ENCODE peak calls at places on chromosomes 4 and X, in seven cellular contexts. One of them, this sample, is unnamed.

GRCh38 chr4:189838821-189839497 is 101.7 kb upstream of the FRG1 start:
- DNase-seq in IMR-90: no peak
- DNase-seq in trophoblast cell: no peak
- DNase-seq in mesendoderm: no peak
- DNase-seq in mesenchymal stem cell: no peak
- DNase-seq in H9: no peak
- DNase-seq in neuronal stem cell: no peak
- DNase-seq in this sample: no peak

GRCh38 chr4:8198206-8198905 is 734 bp upstream of the SH3TC1 start:
- DNase-seq in IMR-90: no peak
- DNase-seq in trophoblast cell: peak
- DNase-seq in mesendoderm: no peak
- DNase-seq in mesenchymal stem cell: no peak
- DNase-seq in H9: no peak
- DNase-seq in neuronal stem cell: no peak
- DNase-seq in this sample: no peak

GRCh38 chr4:73801692-73802091 is 34.8 kb upstream of the CXCL6 start:
- DNase-seq in mesendoderm: no peak
- DNase-seq in mesenchymal stem cell: no peak
- DNase-seq in IMR-90: no peak
- DNase-seq in trophoblast cell: no peak
- DNase-seq in neuronal stem cell: no peak
- DNase-seq in H9: no peak
- DNase-seq in this sample: no peak

GRCh38 chr4:172042714-172043114 is 229.5 kb downstream of the GALNTL6 start:
- DNase-seq in trophoblast cell: peak
- DNase-seq in neuronal stem cell: no peak
- DNase-seq in mesenchymal stem cell: no peak
- DNase-seq in IMR-90: no peak
- DNase-seq in mesendoderm: no peak
- DNase-seq in H9: no peak
- DNase-seq in this sample: no peak

GRCh38 chr4:139245590-139245989 is 34.4 kb downstream of the MGARP start:
- DNase-seq in mesendoderm: no peak
- DNase-seq in IMR-90: peak
- DNase-seq in mesenchymal stem cell: no peak
- DNase-seq in neuronal stem cell: no peak
- DNase-seq in H9: no peak
- DNase-seq in trophoblast cell: peak
- DNase-seq in this sample: no peak

GRCh38 chr4:55545681-55546632 is 752 bp downstream of the CLOCK start:
- DNase-seq in mesendoderm: peak
- DNase-seq in trophoblast cell: peak
- DNase-seq in mesenchymal stem cell: peak
- DNase-seq in neuronal stem cell: peak
- DNase-seq in H9: peak
- DNase-seq in IMR-90: peak
- DNase-seq in this sample: peak

GRCh38 chrX:46710425-46710824 is 48.5 kb downstream of the SLC9A7 start:
- DNase-seq in neuronal stem cell: no peak
- DNase-seq in mesenchymal stem cell: peak
- DNase-seq in H9: no peak
- DNase-seq in mesendoderm: no peak
- DNase-seq in IMR-90: peak
- DNase-seq in trophoblast cell: peak
- DNase-seq in this sample: no peak

GRCh38 chrX:119687661-119688413 is 5.1 kb downstream of the SEPTIN6 start:
- DNase-seq in mesendoderm: no peak
- DNase-seq in trophoblast cell: no peak
- DNase-seq in neuronal stem cell: no peak
- DNase-seq in H9: no peak
- DNase-seq in IMR-90: no peak
- DNase-seq in mesenchymal stem cell: no peak
- DNase-seq in this sample: no peak

GRCh38 chrX:37746951-37747350 is 32.9 kb upstream of the CYBB start:
- DNase-seq in trophoblast cell: no peak
- DNase-seq in IMR-90: no peak
- DNase-seq in mesenchymal stem cell: no peak
- DNase-seq in H9: no peak
- DNase-seq in mesendoderm: no peak
- DNase-seq in neuronal stem cell: no peak
- DNase-seq in this sample: no peak

GRCh38 chrX:23765449-23765848 is 17.5 kb upstream of the SAT1 start:
- DNase-seq in IMR-90: peak
- DNase-seq in trophoblast cell: no peak
- DNase-seq in mesendoderm: no peak
- DNase-seq in neuronal stem cell: no peak
- DNase-seq in mesenchymal stem cell: no peak
- DNase-seq in H9: no peak
- DNase-seq in this sample: no peak

GRCh38 chrX:45697591-45697990 is 496.9 kb upstream of the DIPK2B start:
- DNase-seq in neuronal stem cell: no peak
- DNase-seq in mesenchymal stem cell: peak
- DNase-seq in trophoblast cell: no peak
- DNase-seq in mesendoderm: no peak
- DNase-seq in IMR-90: peak
- DNase-seq in H9: no peak
- DNase-seq in this sample: no peak

GRCh38 chr4:82688091-82688815 is 110.3 kb downstream of the SCD5 start:
- DNase-seq in trophoblast cell: no peak
- DNase-seq in mesenchymal stem cell: no peak
- DNase-seq in IMR-90: no peak
- DNase-seq in neuronal stem cell: no peak
- DNase-seq in mesendoderm: peak
- DNase-seq in H9: no peak
- DNase-seq in this sample: no peak

GRCh38 chr4:184450045-184450444 is 24.3 kb downstream of the IRF2 start:
- DNase-seq in IMR-90: peak
- DNase-seq in H9: no peak
- DNase-seq in mesendoderm: no peak
- DNase-seq in trophoblast cell: no peak
- DNase-seq in neuronal stem cell: no peak
- DNase-seq in mesenchymal stem cell: peak
- DNase-seq in this sample: no peak

GRCh38 chr4:86543560-86544312 is 50.4 kb upstream of the PTPN13 start:
- DNase-seq in mesenchymal stem cell: peak
- DNase-seq in IMR-90: no peak
- DNase-seq in mesendoderm: peak
- DNase-seq in trophoblast cell: no peak
- DNase-seq in H9: no peak
- DNase-seq in neuronal stem cell: peak
- DNase-seq in this sample: no peak

GRCh38 chrX:153793291-153793690 is 884 bp downstream of the IDH3G start:
- DNase-seq in trophoblast cell: peak
- DNase-seq in neuronal stem cell: no peak
- DNase-seq in mesendoderm: peak
- DNase-seq in IMR-90: no peak
- DNase-seq in mesenchymal stem cell: peak
- DNase-seq in H9: no peak
- DNase-seq in this sample: no peak

GRCh38 chr4:159296061-159296460 is 193.2 kb downstream of the RAPGEF2 start:
- DNase-seq in trophoblast cell: peak
- DNase-seq in mesendoderm: no peak
- DNase-seq in IMR-90: peak
- DNase-seq in neuronal stem cell: no peak
- DNase-seq in H9: no peak
- DNase-seq in mesenchymal stem cell: peak
- DNase-seq in this sample: no peak

GRCh38 chrX:11753668-11754067 is 4.4 kb upstream of the MSL3 start:
- DNase-seq in mesenchymal stem cell: no peak
- DNase-seq in mesendoderm: no peak
- DNase-seq in neuronal stem cell: no peak
- DNase-seq in IMR-90: no peak
- DNase-seq in H9: no peak
- DNase-seq in trophoblast cell: no peak
- DNase-seq in this sample: no peak

GRCh38 chr4:55517526-55518229 is 29.0 kb downstream of the CLOCK start:
- DNase-seq in neuronal stem cell: no peak
- DNase-seq in mesendoderm: no peak
- DNase-seq in H9: no peak
- DNase-seq in trophoblast cell: no peak
- DNase-seq in mesenchymal stem cell: no peak
- DNase-seq in IMR-90: no peak
- DNase-seq in this sample: no peak

GRCh38 chrX:111483140-111483539 is 28.3 kb upstream of the SERTM2 start:
- DNase-seq in neuronal stem cell: no peak
- DNase-seq in trophoblast cell: peak
- DNase-seq in H9: no peak
- DNase-seq in IMR-90: no peak
- DNase-seq in mesenchymal stem cell: no peak
- DNase-seq in mesendoderm: no peak
- DNase-seq in this sample: no peak

GRCh38 chr4:156534205-156534604 is 437.4 kb downstream of the PDGFC start:
- DNase-seq in trophoblast cell: no peak
- DNase-seq in mesenchymal stem cell: no peak
- DNase-seq in IMR-90: no peak
- DNase-seq in neuronal stem cell: no peak
- DNase-seq in mesendoderm: no peak
- DNase-seq in H9: no peak
- DNase-seq in this sample: no peak
- H2BK120ac ChIP-seq in trophoblast cell: no peak
- H2BK120ac ChIP-seq in mesenchymal stem cell: no peak
- H2BK120ac ChIP-seq in IMR-90: no peak
- H2BK120ac ChIP-seq in neuronal stem cell: no peak
- H2BK120ac ChIP-seq in mesendoderm: no peak
- H2BK120ac ChIP-seq in H9: no peak
- H2BK120ac ChIP-seq in this sample: no peak

DNA sequence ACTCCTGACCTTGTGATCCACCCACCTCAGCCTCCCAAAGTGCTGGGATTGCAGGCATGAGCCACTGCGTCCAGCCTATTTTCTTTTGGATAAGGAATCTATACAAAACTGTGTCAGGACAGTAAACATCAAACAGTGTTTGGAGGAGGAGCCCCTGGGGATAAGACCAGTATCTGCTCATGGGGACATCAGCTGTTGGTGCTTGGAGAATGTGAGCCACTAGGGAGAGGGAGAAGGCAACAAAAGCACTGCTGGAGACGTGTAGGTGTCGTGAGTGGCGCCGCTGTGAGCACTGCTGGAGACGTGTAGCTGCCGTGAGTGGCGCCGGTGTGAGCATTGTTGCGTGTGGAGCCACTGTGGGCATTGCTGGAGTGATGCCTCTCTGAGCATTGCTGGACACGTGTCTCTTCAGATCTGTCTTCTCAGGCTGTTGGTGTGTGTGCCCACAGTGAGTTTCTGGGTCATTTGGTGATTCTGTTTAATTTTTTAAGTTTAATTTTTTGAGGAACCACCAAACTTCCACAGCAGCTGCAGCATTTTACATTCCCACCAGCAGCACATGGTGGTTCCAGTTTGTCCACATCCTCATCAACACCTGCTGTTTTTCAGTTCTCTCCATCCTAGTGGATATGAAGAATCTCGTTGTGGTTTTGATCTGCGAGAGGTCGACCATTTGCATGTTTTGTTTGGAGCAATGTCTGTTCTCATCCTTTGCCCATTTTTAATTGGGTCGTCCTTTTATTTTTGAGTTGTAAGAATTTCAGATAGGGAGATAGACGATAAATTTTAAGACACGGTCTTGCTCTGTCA is 19.0 kb downstream of the DGKQ start:
- DNase-seq in mesenchymal stem cell: no peak
- DNase-seq in IMR-90: no peak
- DNase-seq in neuronal stem cell: no peak
- DNase-seq in H9: no peak
- DNase-seq in trophoblast cell: no peak
- DNase-seq in mesendoderm: no peak
- DNase-seq in this sample: no peak
- H2BK120ac ChIP-seq in mesenchymal stem cell: no peak
- H2BK120ac ChIP-seq in IMR-90: no peak
- H2BK120ac ChIP-seq in neuronal stem cell: no peak
- H2BK120ac ChIP-seq in H9: no peak
- H2BK120ac ChIP-seq in trophoblast cell: no peak
- H2BK120ac ChIP-seq in mesendoderm: no peak
- H2BK120ac ChIP-seq in this sample: no peak

DNA sequence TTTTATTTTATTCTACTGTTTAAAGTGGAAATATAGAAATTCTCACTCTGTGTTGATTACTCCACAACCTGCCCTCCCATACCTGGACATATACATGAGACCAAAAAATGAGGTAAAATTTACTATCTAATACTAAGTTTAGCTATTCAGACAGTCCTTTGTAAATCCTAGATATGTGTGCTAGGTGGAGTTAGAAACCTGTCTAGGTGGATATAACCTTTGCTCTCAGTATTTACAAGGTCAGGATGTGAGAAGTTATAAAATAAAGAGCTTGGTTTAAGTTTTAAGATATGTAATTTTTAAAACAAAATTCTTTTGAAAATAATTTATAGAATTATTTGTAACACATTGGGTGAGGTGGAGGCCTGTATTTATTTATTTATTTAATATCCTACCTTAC is 221.5 kb downstream of the PCDH7 start:
- DNase-seq in trophoblast cell: no peak
- DNase-seq in mesendoderm: no peak
- DNase-seq in H9: no peak
- DNase-seq in mesenchymal stem cell: no peak
- DNase-seq in IMR-90: no peak
- DNase-seq in neuronal stem cell: no peak
- DNase-seq in this sample: no peak
- H2BK120ac ChIP-seq in trophoblast cell: no peak
- H2BK120ac ChIP-seq in mesendoderm: no peak
- H2BK120ac ChIP-seq in H9: no peak
- H2BK120ac ChIP-seq in mesenchymal stem cell: no peak
- H2BK120ac ChIP-seq in IMR-90: no peak
- H2BK120ac ChIP-seq in neuronal stem cell: no peak
- H2BK120ac ChIP-seq in this sample: no peak

DNA sequence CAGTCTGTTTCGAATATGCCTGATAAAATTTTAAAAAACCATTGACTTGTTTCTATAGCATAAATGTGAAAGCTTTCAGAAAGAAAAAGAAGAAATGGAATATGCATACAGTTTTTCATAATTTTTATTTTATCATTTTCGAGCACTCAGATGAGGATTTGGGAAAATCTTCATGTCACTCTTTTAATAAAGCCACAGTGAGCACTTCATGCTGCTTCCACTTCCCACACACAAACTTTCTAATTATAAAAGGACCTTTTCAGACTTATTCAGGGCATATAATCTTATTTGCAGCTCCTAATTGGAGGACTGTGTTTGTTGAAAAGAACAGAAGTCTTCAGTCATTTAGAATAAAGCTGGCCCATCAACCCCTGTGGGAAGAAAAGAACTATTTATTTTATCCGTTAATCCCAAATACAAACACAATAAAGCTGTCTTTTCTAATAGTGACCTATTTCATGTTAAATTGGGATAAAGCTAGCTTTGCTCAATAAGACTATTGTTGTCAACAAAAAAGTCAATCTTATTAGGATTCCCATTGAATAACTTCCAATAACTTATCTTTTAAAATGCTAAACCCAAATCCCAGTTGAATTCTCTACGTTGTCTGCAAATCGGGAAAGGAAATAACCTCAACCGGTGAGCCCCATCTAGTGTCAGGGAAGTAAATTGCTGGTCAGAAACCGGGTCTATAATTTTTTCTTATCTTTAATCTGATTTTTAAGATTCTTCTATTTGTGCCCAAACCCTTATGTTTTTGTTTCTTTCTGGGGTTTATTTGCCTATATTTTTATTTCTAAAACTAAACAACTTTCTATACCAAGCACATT is 211.5 kb downstream of the PDGFRA start:
- DNase-seq in IMR-90: peak
- DNase-seq in mesendoderm: peak
- DNase-seq in mesenchymal stem cell: peak
- DNase-seq in H9: no peak
- DNase-seq in neuronal stem cell: peak
- DNase-seq in trophoblast cell: peak
- DNase-seq in this sample: no peak
- H2BK120ac ChIP-seq in IMR-90: no peak
- H2BK120ac ChIP-seq in mesendoderm: no peak
- H2BK120ac ChIP-seq in mesenchymal stem cell: no peak
- H2BK120ac ChIP-seq in H9: no peak
- H2BK120ac ChIP-seq in neuronal stem cell: no peak
- H2BK120ac ChIP-seq in trophoblast cell: no peak
- H2BK120ac ChIP-seq in this sample: no peak